ENCODE peak calls at places on chromosomes 7 and 10, in four cellular contexts. F is GM23248, G is lower lobe of right lung, N is colonic mucosa. U is an unnamed sample.

GRCh38 chr10:97278491-97278989 is 13.9 kb downstream of the ARHGAP19 start:
- DNase-seq in F (peak), G (no peak), N (no peak), U (no peak)

GRCh38 chr7:157194948-157195347 is 56.2 kb downstream of the UBE3C start:
- DNase-seq in F (no peak), G (no peak), N (no peak), U (no peak)

GRCh38 chr10:57977262-57977661 is 290.4 kb downstream of the IPMK start:
- DNase-seq in F (no peak), G (no peak), N (no peak), U (no peak)

GRCh38 chr10:70432561-70433263 is 8.8 kb downstream of the NODAL start:
- DNase-seq in F (no peak), G (no peak), N (no peak), U (no peak)

GRCh38 chr10:103852189-103852711 is 3.1 kb downstream of the SH3PXD2A start:
- DNase-seq in F (peak), G (no peak), N (peak), U (no peak)

GRCh38 chr10:62333988-62334682 is 40.0 kb upstream of the ZNF365 start:
- DNase-seq in F (no peak), G (no peak), N (no peak), U (no peak)

GRCh38 chr10:131885391-131886165 is 15.2 kb upstream of the PPP2R2D start:
- DNase-seq in F (peak), G (peak), N (peak), U (no peak)

GRCh38 chr10:65754112-65754511 is 1171.7 kb upstream of the LRRTM3 start:
- DNase-seq in F (no peak), G (no peak), N (no peak), U (no peak)

DNA sequence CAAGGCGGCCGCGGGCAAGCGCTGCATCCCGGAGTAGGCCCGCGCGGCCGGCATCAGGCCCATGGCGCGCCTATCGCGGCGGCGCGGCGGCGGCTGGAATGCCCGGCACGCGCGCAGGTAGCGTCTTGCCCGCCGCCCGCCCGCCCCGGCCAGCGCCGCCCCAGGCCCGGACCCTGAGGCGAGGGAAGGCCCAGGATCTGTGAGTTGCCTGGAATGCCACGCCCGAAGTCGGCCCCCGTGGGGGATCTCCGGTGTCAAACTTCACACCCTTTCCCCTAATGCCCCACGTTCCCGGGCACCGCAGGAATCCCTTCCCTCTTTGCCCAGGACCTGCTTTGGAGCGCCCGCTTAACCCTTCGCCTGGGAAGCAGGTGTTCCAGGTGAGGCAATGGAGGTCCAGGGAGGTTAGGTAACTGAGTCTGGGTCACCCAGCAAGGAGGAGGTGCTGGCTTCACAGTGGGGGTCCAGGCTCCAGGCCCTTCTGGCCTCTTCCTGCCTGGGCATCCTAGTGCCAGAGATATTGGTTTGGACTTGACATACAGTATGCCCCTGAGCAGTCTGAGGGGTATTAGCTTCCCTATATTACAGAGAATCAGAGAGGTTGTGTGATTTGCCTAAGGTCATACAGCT is 138.1 kb downstream of the ARHGAP22 start:
- DNase-seq in F (no peak), G (no peak), N (peak), U (no peak)
- H3K4me3 ChIP-seq in F (no peak), G (no peak), N (no peak), U (peak)

DNA sequence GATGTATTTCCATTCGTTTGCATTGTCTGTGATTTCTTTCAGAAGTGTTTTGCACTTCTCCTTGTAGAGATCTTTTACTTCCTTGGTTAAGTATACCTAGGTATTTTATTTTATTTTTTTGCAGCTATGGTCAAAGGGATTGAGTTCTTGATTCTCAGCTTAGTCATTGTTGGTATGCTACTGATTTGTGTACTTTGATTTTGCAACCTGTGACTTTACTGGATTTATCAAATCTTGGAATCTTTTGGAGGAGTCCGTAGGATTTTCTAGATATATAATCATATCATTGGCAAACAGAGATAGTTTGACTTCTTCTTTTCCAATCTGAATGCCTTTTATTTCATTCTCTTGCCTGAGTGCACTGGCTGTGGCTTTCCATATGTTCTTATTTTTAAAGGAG is 41.9 kb downstream of the CCSER2 start:
- DNase-seq in F (no peak), G (no peak), N (no peak), U (no peak)
- H3K4me3 ChIP-seq in F (no peak), G (no peak), N (no peak), U (no peak)

GRCh38 chr7:66739477-66739876 is 1.1 kb upstream of the RABGEF1 start:
- DNase-seq in F (peak), G (no peak), N (no peak), U (no peak)
- H3K4me3 ChIP-seq in F (peak), G (peak), N (peak), U (peak)

DNA sequence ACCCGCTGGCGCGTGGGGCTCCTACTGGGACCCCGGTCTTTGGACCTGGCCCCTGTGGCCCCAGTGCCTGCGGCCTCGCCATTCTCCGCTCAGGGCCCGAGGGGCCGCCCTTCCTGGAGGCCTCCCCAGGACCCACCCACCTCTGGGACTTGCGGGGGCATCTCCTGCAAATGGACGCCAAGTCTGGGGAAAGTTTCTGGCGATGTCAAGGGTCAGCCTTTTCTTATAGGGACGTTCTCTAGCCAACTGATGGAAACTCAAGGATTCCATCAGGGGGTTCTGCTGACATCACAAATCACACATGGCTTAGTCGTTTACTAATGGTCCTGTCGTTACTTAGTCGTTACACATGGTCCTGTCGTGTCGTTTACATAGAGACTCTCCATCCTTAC is 57.7 kb upstream of the RHOBTB1 start:
- DNase-seq in F (no peak), G (no peak), N (no peak), U (no peak)
- H3K4me3 ChIP-seq in F (peak), G (peak), N (peak), U (peak)

GRCh38 chr10:16887565-16887964 is 70.3 kb upstream of the RSU1 start:
- DNase-seq in F (peak), G (no peak), N (no peak), U (no peak)

GRCh38 chr10:16894834-16895233 is 77.6 kb upstream of the RSU1 start:
- DNase-seq in F (no peak), G (no peak), N (no peak), U (no peak)

GRCh38 chr10:16890691-16891090 is 73.5 kb upstream of the RSU1 start:
- DNase-seq in F (no peak), G (no peak), N (no peak), U (no peak)

GRCh38 chr10:16893664-16894063 is 76.4 kb upstream of the RSU1 start:
- DNase-seq in F (no peak), G (no peak), N (no peak), U (no peak)

DNA sequence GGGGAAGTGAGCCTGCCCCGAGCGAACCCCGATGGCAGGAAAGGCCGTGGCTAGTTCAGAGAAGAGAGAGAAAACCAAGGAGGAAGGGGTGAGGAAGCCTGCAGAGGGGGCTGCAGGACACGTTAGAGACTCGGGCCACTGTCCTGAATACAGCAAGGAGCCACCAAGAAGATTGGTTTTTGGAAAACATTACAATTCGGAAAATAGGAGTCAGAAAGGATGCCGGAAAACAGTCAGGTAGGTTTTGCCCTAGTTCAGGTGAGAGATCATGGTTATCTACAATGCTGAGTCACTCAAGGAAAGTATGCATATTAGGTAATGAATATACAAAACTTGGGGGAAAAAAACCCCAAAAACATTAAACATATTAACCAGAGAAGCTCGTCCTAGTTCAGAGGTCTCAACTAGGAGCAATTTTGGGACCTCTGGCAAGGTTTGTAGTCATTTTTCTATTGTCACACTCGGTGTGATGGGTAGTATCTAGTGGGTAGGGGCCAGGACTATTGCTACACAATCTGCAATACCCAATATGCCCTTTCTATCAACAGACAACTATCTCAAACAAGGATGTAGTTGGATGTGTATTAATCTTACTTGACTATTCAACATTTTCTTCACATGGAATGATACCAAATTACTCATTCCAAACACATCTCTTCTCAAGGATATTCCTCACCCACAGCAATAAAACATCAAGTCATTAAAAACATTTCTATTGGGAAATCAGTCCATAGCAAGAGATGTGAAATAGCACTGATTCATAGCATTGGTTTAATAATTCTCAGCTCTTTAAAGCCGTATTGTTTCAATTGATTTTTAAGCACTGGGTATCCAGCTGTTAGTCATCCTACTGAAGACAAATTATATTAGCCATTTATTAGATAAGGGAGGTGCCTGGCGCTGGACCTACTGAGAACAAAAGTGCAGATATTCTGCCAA is 74.4 kb upstream of the RSU1 start:
- DNase-seq in F (peak), G (peak), N (peak), U (no peak)
- H3K4me3 ChIP-seq in F (no peak), G (peak), N (no peak), U (no peak)

DNA sequence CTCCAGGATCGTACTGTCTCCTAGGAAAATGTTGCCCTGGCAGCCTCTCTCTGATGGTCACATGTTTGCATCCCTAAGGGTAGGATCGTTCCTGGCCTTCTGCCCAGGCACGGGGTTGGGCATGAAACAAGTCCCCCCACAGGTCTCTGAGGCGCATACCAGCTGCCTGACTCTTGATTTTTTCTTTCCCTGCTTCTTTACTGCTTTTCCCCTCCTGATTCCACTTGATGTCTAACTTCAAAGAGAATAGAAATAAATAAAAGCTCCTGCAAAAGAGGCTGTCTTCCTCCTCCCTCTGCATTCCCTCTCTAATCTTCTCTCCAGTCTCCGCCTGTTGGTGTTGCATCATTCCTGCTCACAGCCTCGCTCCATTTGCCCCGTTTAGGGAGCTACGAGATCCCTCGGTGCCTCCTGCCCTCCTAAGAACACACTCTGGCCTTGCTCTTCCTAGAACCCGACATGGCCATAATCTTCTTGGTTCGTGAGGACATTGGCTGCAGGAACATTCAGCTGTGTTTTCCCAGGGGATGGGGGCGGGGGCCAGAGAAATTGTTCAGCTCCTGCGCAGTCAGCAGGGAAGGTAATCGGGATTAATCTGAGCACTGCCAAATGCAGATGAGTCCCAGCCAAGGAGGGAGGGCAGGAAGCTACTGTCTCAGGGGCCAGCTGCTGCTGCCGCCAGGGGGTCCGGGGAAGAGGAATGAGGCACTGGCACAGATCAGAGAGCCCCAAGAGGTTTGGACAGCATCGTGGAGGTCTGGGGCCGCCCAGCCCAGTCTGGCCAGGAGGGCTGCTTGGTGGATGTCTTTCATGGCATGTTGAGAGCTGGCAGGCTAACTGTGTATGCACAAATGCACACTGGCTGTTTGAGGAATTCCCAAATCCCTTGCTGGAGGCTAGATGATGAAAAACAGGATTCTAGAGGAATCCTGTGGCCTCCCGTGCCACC is 26.1 kb downstream of the LEP start:
- DNase-seq in F (peak), G (no peak), N (peak), U (no peak)
- H3K4me3 ChIP-seq in F (peak), G (peak), N (no peak), U (peak)

DNA sequence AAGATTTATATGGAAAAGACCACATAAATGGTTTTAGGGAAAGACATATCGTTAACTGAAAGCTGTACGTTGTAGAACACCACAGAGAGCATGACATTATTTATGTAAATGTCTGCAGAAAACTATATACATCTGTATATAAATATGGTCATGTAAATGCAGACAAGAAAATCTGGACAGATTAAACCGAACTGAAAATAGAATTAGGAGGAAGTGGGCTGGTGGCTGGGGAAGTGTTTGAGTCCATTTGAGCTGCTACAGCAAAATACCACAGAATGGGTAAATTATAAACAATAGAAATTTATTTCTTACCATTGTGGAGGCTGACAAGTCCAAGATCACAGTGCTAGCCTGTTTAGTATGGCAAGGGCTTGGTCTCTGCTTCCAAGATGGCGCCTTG is 56.3 kb upstream of the USP6NL start:
- DNase-seq in F (no peak), G (no peak), N (no peak), U (no peak)
- H3K4me3 ChIP-seq in F (no peak), G (no peak), N (no peak), U (no peak)

GRCh38 chr7:135158874-135159273 is 11.0 kb downstream of the TMEM140 start:
- DNase-seq in F (no peak), G (no peak), N (no peak), U (no peak)

GRCh38 chr7:135160858-135161653 is 9.5 kb downstream of the CYREN start:
- DNase-seq in F (no peak), G (no peak), N (no peak), U (no peak)

GRCh38 chr7:135158141-135158655 is 10.3 kb downstream of the TMEM140 start:
- DNase-seq in F (no peak), G (no peak), N (no peak), U (no peak)

GRCh38 chr7:135160098-135160857 is 10.2 kb downstream of the CYREN start:
- DNase-seq in F (peak), G (no peak), N (no peak), U (no peak)

DNA sequence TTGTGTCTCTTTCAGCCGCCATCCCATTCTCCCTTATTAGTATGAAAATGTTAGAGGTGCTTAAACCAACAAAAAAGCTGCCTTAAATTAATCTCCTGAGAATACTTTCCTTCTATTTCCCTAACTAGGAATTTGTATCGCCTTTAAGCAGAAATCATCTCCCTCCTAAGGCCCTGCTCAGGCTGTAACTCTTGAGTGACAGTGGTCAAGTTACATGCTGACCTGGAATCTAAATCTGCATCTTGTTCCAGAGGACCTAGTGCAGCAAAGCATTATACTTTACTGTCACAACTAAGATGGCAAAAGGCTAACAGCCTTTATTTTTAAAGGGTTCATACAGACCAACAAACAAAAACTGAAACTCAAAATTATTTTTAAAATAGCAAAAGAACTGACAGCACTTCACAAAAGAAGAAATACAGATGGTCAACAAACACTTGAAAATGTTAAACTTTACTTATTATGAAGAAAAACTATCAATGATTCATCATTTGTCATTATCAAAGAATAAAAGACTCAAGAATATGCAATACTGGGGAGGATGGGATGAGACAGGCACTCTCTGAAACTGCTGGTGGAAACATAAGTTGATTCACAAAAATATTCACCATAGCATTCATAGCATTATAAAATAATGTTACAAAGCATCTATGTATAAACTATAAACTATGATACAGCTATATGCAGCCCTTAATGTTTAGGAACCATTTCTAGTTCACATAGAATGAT is 11.0 kb downstream of the CYREN start:
- DNase-seq in F (peak), G (no peak), N (no peak), U (no peak)
- H3K4me3 ChIP-seq in F (no peak), G (no peak), N (no peak), U (no peak)

U was measured in coronary artery.